ENCODE peak calls at places on chromosomes 4 and X, in seven cellular contexts. R is endodermal cell, N is AG04450, U is pancreas, A is ascending aorta, J is gastrocnemius medialis, Y is neural progenitor cell. C is an unnamed sample.

GRCh38 chr4:37717575-37717974 is 31.4 kb upstream of the RELL1 start:
- DNase-seq in Y (no peak), N (peak; percentile 64), J (no peak), R (no peak), A (no peak), U (no peak), C (no peak)

GRCh38 chr4:73727685-73728084 is 12.7 kb upstream of the CXCL8 start:
- DNase-seq in R (no peak), Y (no peak), J (no peak), A (no peak), U (no peak), N (no peak), C (no peak)

GRCh38 chrX:104668550-104668949 is 102.6 kb downstream of the IL1RAPL2 start:
- DNase-seq in R (no peak), J (no peak), Y (peak; percentile 14), N (no peak), U (no peak), A (no peak), C (no peak)

GRCh38 chr4:183503497-183504063 is 1.3 kb upstream of the ING2 start:
- DNase-seq in U (no peak), Y (no peak), N (no peak), J (no peak), R (no peak), A (no peak), C (no peak)

GRCh38 chr4:89586318-89586717 is 250.6 kb downstream of the SNCA start:
- DNase-seq in J (no peak), R (no peak), U (no peak), N (no peak), A (no peak), Y (no peak), C (no peak)

GRCh38 chr4:23438764-23439163 is 451.1 kb downstream of the PPARGC1A start:
- DNase-seq in R (no peak), A (no peak), U (no peak), J (no peak), N (no peak), Y (no peak), C (no peak)

GRCh38 chr4:167021545-167022155 is 212.6 kb downstream of the SPOCK3 start:
- DNase-seq in R (peak; percentile 89), Y (peak; percentile 80), N (peak; percentile 7), J (peak; percentile 32), U (peak; percentile 88), A (peak; percentile 69), C (no peak)

GRCh38 chr4:99945718-99946345 is 586 bp downstream of the DNAJB14 start:
- DNase-seq in N (no peak), J (no peak), Y (no peak), A (no peak), U (no peak), R (no peak), C (peak; percentile 74)

GRCh38 chr4:62003695-62004094 is 803.6 kb downstream of the ADGRL3 start:
- DNase-seq in A (no peak), U (no peak), N (no peak), Y (no peak), R (no peak), J (no peak), C (no peak)

GRCh38 chr4:150072906-150073714 is 5.1 kb upstream of the DCLK2 start:
- DNase-seq in Y (no peak), U (no peak), R (no peak), A (no peak), N (peak; percentile 86), J (no peak), C (no peak)

GRCh38 chr4:109278594-109279031 is 23.8 kb downstream of the COL25A1 start:
- DNase-seq in N (no peak), U (no peak), Y (no peak), J (no peak), A (no peak), R (no peak), C (no peak)

GRCh38 chr4:80362578-80363181 is 27.1 kb downstream of the CFAP299 start:
- DNase-seq in Y (peak; percentile 79), U (peak; percentile 46), R (peak; percentile 89), N (no peak), J (no peak), A (no peak), C (no peak)

GRCh38 chrX:87728459-87728858 is 210.9 kb downstream of the KLHL4 start:
- DNase-seq in N (no peak), U (no peak), R (no peak), Y (no peak), J (no peak), A (no peak), C (no peak)

GRCh38 chrX:34987646-34988045 is 45.0 kb downstream of the FAM47B start:
- DNase-seq in J (no peak), A (no peak), U (no peak), Y (no peak), N (no peak), R (peak; percentile 33), C (no peak)

GRCh38 chr4:39043697-39044363 is 11.6 kb upstream of the TMEM156 start:
- DNase-seq in R (no peak), U (no peak), N (no peak), Y (no peak), J (no peak), A (no peak), C (no peak)

GRCh38 chrX:85905851-85906250 is 141.5 kb downstream of the CHM start:
- DNase-seq in A (no peak), R (no peak), Y (no peak), U (no peak), J (no peak), N (no peak), C (no peak)

GRCh38 chr4:84814100-84814750 is 152.3 kb downstream of the WDFY3 start:
- DNase-seq in J (peak; percentile 66), N (peak; percentile 61), A (peak; percentile 63), R (no peak), U (no peak), Y (no peak), C (no peak)

GRCh38 chr4:182190306-182190705 is 52.9 kb upstream of the TENM3 start:
- DNase-seq in N (no peak), R (no peak), U (no peak), A (no peak), Y (no peak), J (no peak), C (no peak)

GRCh38 chrX:119303137-119303536 is 67.1 kb downstream of the PGRMC1 start:
- DNase-seq in N (no peak), U (no peak), A (no peak), J (no peak), Y (no peak), R (no peak), C (no peak)

GRCh38 chr4:7539186-7539585 is 104.5 kb upstream of the PSAPL1 start:
- DNase-seq in N (no peak), U (no peak), R (no peak), A (no peak), J (no peak), Y (no peak), C (no peak)

GRCh38 chr4:7541414-7541810 is 106.7 kb upstream of the PSAPL1 start:
- DNase-seq in J (no peak), R (no peak), U (no peak), Y (no peak), N (no peak), A (no peak), C (no peak)

GRCh38 chr4:7540216-7540615 is 105.5 kb upstream of the PSAPL1 start:
- DNase-seq in Y (no peak), U (no peak), N (no peak), R (no peak), J (no peak), A (no peak), C (no peak)

GRCh38 chr4:7539659-7540058 is 104.9 kb upstream of the PSAPL1 start:
- DNase-seq in A (no peak), N (no peak), R (peak; percentile 90), J (no peak), Y (peak; percentile 29), U (no peak), C (no peak)

GRCh38 chr4:7540654-7541413 is 106.1 kb upstream of the PSAPL1 start:
- DNase-seq in A (no peak), J (no peak), U (no peak), R (no peak), N (no peak), Y (no peak), C (no peak)
- H3K27ac ChIP-seq in A (no peak overlapping the region), J (no peak overlapping the region), U (no peak overlapping the region), R (no peak overlapping the region), N (no peak overlapping the region), Y (no peak overlapping the region), C (no peak overlapping the region)

DNA sequence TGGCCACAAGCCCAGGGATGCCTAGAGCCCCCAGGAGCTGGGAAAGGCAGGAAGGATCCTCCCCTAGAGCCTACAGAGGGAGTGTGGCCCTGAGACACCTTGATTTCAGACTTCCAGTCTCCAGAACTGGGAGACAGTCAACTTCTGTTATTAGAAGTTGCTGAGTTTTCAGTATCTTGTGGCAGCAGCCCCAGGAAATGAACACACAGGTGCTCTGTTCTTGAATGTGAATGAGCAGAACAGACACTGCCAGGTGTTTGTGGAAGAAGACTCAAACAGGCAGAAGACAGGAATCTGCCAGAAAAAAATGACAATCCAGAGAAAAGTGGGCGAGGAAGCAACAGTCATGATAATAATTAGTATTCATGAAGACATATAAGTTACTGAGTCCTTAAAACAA is 64.5 kb upstream of the STS start:
- DNase-seq in N (no peak), U (no peak), Y (no peak), R (no peak), A (no peak), J (no peak), C (no peak)
- H3K27ac ChIP-seq in N (no peak overlapping the region), U (no peak overlapping the region), Y (no peak overlapping the region), R (no peak overlapping the region), A (no peak overlapping the region), J (no peak overlapping the region), C (no peak overlapping the region)

DNA sequence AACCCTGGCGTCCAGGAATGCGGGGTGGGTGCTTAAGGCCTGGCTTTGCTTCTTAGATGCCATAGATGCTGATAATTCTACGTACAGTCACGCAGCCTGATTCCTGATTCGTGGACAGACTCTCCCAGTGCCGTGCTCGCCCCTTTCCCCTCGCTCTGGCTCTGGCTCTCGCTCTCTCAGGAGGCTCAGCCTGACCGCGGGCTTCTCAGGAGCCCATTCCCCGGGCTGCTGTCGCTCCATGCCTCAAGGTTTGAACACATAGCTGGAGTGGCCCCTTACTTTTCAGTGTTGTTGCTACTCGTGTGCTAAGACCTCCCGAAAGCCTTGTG is 59.2 kb upstream of the ZC4H2 start:
- DNase-seq in J (no peak), N (no peak), U (peak; percentile 56), Y (peak; percentile 65), A (peak; percentile 67), R (peak; percentile 76), C (peak; percentile 74)
- H3K27ac ChIP-seq in J (no peak overlapping the region), N (peak overlapping the region; percentile 57), U (peak overlapping the region; percentile 73), Y (peak overlapping the region; percentile 33), A (peak overlapping the region; percentile 85), R (peak overlapping the region; percentile 83), C (peak overlapping the region; percentile 90)

DNA sequence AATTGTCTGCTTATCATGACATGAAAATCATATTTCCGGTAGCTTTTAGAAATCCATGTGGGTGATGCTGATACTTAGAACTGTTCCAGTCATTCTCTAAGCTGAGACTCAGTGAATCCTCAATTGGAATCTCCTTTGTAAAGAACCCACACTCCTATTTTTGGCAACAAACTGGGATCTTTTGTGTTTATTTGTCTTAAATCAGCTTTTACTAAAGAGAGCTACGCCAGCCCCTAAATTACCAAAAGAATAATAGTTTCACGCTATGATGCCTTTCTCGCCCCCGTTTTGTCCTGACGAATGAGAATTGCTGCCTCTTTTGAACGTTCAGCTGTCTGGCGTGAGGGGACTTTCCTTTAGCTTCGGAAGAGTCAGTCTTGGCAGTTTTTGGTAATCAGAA is 195.9 kb downstream of the SHOX start:
- DNase-seq in U (no peak), J (no peak), R (no peak), Y (no peak), N (no peak), A (no peak), C (no peak)
- H3K27ac ChIP-seq in U (no peak overlapping the region), J (peak overlapping the region; percentile 64), R (no peak overlapping the region), Y (peak overlapping the region; percentile 56), N (no peak overlapping the region), A (peak overlapping the region; percentile 77), C (peak overlapping the region; percentile 18)

C was measured in coronary artery.